ENCODE peak calls at places on chromosomes 1 and 21, in four cellular contexts. One of them, this sample, is unnamed.

GRCh38 chr1:220038640-220039039 is 7.7 kb downstream of the EPRS1 start:
- DNase-seq in mucosa of descending colon: no peak
- DNase-seq in D721Med: no peak
- DNase-seq in amygdala: no peak
- DNase-seq in this sample: no peak

GRCh38 chr1:205504311-205505075 is at the start of gene CDK18:
- DNase-seq in mucosa of descending colon: peak; percentile 90
- DNase-seq in D721Med: peak; percentile 91
- DNase-seq in amygdala: peak; percentile 77
- DNase-seq in this sample: peak; percentile 49

GRCh38 chr1:55338448-55338820 is 123.3 kb upstream of the USP24 start:
- DNase-seq in mucosa of descending colon: no peak
- DNase-seq in D721Med: no peak
- DNase-seq in amygdala: no peak
- DNase-seq in this sample: peak; percentile 93

GRCh38 chr1:3669421-3669821 is 17.1 kb downstream of the TP73 start:
- DNase-seq in mucosa of descending colon: peak; percentile 38
- DNase-seq in D721Med: no peak
- DNase-seq in amygdala: no peak
- DNase-seq in this sample: no peak

GRCh38 chr21:42172596-42173483 is 46.1 kb upstream of the ABCG1 start:
- DNase-seq in mucosa of descending colon: no peak
- DNase-seq in D721Med: no peak
- DNase-seq in amygdala: no peak
- DNase-seq in this sample: no peak

GRCh38 chr1:172883387-172883791 is 167.4 kb downstream of the TNFSF18 start:
- DNase-seq in mucosa of descending colon: no peak
- DNase-seq in D721Med: no peak
- DNase-seq in amygdala: no peak
- DNase-seq in this sample: no peak

GRCh38 chr1:59007820-59008598 is 224.2 kb upstream of the JUN start:
- DNase-seq in mucosa of descending colon: no peak
- DNase-seq in D721Med: no peak
- DNase-seq in amygdala: no peak
- DNase-seq in this sample: peak; percentile 9

GRCh38 chr21:40797881-40798280 is 49.1 kb downstream of the DSCAM start:
- DNase-seq in mucosa of descending colon: no peak
- DNase-seq in D721Med: no peak
- DNase-seq in amygdala: no peak
- DNase-seq in this sample: no peak

GRCh38 chr1:187517508-187517907 is 688.8 kb downstream of the PLA2G4A start:
- DNase-seq in mucosa of descending colon: no peak
- DNase-seq in D721Med: no peak
- DNase-seq in amygdala: no peak
- DNase-seq in this sample: peak; percentile 34

GRCh38 chr21:38346286-38346685 is 89.5 kb downstream of the KCNJ15 start:
- DNase-seq in mucosa of descending colon: no peak
- DNase-seq in D721Med: no peak
- DNase-seq in amygdala: no peak
- DNase-seq in this sample: peak; percentile 88

GRCh38 chr1:235918032-235918431 is 51.3 kb upstream of the LYST start:
- DNase-seq in mucosa of descending colon: no peak
- DNase-seq in D721Med: no peak
- DNase-seq in amygdala: no peak
- DNase-seq in this sample: peak; percentile 94

GRCh38 chr1:202837746-202838145 is 27.0 kb downstream of the PCAT6 start:
- DNase-seq in mucosa of descending colon: no peak
- DNase-seq in D721Med: no peak
- DNase-seq in amygdala: no peak
- DNase-seq in this sample: no peak

GRCh38 chr21:33262921-33263320 is 3.2 kb upstream of the IL10RB start:
- DNase-seq in mucosa of descending colon: no peak
- DNase-seq in D721Med: no peak
- DNase-seq in amygdala: no peak
- DNase-seq in this sample: no peak

GRCh38 chr21:23401278-23401677 is 2206.0 kb downstream of the MRPL39 start:
- DNase-seq in mucosa of descending colon: no peak
- DNase-seq in D721Med: no peak
- DNase-seq in amygdala: no peak
- DNase-seq in this sample: peak; percentile 35

GRCh38 chr1:42305639-42306038 is 29.4 kb downstream of the FOXJ3 start:
- DNase-seq in mucosa of descending colon: no peak
- DNase-seq in D721Med: no peak
- DNase-seq in amygdala: no peak
- DNase-seq in this sample: no peak

GRCh38 chr1:93518516-93518915 is 70.6 kb downstream of the FNBP1L start:
- DNase-seq in mucosa of descending colon: no peak
- DNase-seq in D721Med: no peak
- DNase-seq in amygdala: no peak
- DNase-seq in this sample: no peak

GRCh38 chr1:31878018-31878417 is 60.1 kb downstream of the PTP4A2 start:
- DNase-seq in mucosa of descending colon: no peak
- DNase-seq in D721Med: no peak
- DNase-seq in amygdala: no peak
- DNase-seq in this sample: no peak

GRCh38 chr1:236502972-236503639 is 20.7 kb upstream of the LGALS8 start:
- DNase-seq in mucosa of descending colon: peak; percentile 64
- DNase-seq in D721Med: no peak
- DNase-seq in amygdala: no peak
- DNase-seq in this sample: no peak